ENCODE peak calls at places on chromosomes 5 and 9, in four cellular contexts. U is effector memory CD4-positive, alpha-beta T cell; P is mammary epithelial cell; D is pancreas. Z is an unnamed sample. For H3K9me3 and H3K36me3, the result is how much of the 10 kb centered on the place peaks cover.

GRCh38 chr5:107425541-107426031 is 245.2 kb downstream of the EFNA5 start:
- DNase-seq in P (peak), U (no peak), D (no peak), Z (no peak)

GRCh38 chr5:39757121-39757520 is 332.3 kb upstream of the DAB2 start:
- DNase-seq in U (no peak), P (no peak), D (no peak), Z (no peak)

GRCh38 chr5:41527201-41527779 is 16.9 kb upstream of the PLCXD3 start:
- DNase-seq in P (peak), D (peak), U (no peak), Z (no peak)

GRCh38 chr5:139752506-139753350 is 42.9 kb upstream of the PSD2 start:
- DNase-seq in P (no peak), U (no peak), D (no peak), Z (no peak)

GRCh38 chr9:70535546-70536323 is 121.3 kb upstream of the KLF9 start:
- DNase-seq in D (no peak), P (peak), U (no peak), Z (no peak)

GRCh38 chr5:124790895-124791732 is 44.7 kb upstream of the ZNF608 start:
- DNase-seq in P (peak), U (no peak), D (no peak), Z (peak)

GRCh38 chr5:31194892-31195291 is 1.4 kb downstream of the CDH6 start:
- DNase-seq in D (no peak), P (peak), U (no peak), Z (no peak)

GRCh38 chr9:89179920-89180667 is 1.5 kb upstream of the SHC3 start:
- DNase-seq in P (peak), D (peak), U (no peak), Z (peak)

GRCh38 chr5:18119156-18119785 is 485.0 kb downstream of the TAF11L14 start:
- DNase-seq in P (no peak), U (no peak), D (no peak), Z (no peak)

GRCh38 chr5:77211013-77211690 is 672 bp downstream of the PDE8B start:
- DNase-seq in P (no peak), D (no peak), U (no peak), Z (no peak)

GRCh38 chr5:5326126-5326758 is 96.2 kb upstream of the ICE1 start:
- DNase-seq in D (no peak), U (no peak), P (no peak), Z (no peak)

GRCh38 chr5:140049205-140049604 is 6.1 kb upstream of the NRG2 start:
- DNase-seq in D (no peak), U (no peak), P (no peak), Z (no peak)

GRCh38 chr5:61280766-61281427 is 51.2 kb upstream of the ZSWIM6 start:
- DNase-seq in D (peak), U (no peak), P (peak), Z (peak)

GRCh38 chr5:10854526-10855277 is 93.7 kb upstream of the DAP start:
- DNase-seq in U (no peak), D (no peak), P (peak), Z (peak)

GRCh38 chr9:6941527-6941926 is 183.8 kb downstream of the KDM4C start:
- DNase-seq in P (no peak), U (no peak), D (no peak), Z (no peak)

DNA sequence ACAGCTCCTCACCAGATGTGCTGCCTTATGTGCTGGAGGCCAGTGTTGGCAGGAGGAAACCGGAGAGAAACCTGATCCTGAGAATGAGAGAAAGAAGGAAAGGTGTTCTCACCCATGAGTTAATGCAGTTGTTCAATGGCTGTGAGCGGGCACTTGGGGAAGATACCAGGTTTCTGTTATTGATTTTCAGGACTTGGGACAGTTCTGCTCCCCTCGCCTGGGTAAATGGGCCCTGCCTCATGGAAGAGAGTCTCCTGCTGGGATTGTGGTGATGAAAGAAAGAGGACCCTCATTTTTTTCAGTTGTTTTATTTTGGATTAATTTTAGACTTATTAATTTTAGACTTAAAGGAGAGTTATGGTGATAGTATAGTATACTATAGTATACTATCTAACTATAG is 59.5 kb downstream of the EGFLAM start:
- DNase-seq in U (no peak), P (no peak), D (no peak), Z (no peak)
- H3K9me3 ChIP-seq in U (under half), P (under half), D (under half), Z (under half)

GRCh38 chr5:151125421-151125820 is 32.2 kb downstream of the ANXA6 start:
- DNase-seq in D (no peak), U (no peak), P (no peak), Z (no peak)
- H3K27ac ChIP-seq in D (no peak), U (peak), P (no peak), Z (peak)

GRCh38 chr5:34818717-34819116 is 20.2 kb upstream of the TTC23L start:
- DNase-seq in U (no peak), D (no peak), P (no peak), Z (no peak)

GRCh38 chr5:34827594-34828506 is 11.1 kb upstream of the TTC23L start:
- DNase-seq in D (no peak), U (no peak), P (no peak), Z (no peak)

GRCh38 chr5:34820593-34820992 is 18.4 kb upstream of the TTC23L start:
- DNase-seq in D (no peak), P (no peak), U (no peak), Z (no peak)

GRCh38 chr5:34826347-34826746 is 12.6 kb upstream of the TTC23L start:
- DNase-seq in P (no peak), D (no peak), U (no peak), Z (no peak)

GRCh38 chr5:34822921-34823715 is 15.8 kb upstream of the TTC23L start:
- DNase-seq in P (no peak), U (no peak), D (no peak), Z (no peak)
- H3K36me3 ChIP-seq in P (under half), U (under half), D (under half), Z (under half)

DNA sequence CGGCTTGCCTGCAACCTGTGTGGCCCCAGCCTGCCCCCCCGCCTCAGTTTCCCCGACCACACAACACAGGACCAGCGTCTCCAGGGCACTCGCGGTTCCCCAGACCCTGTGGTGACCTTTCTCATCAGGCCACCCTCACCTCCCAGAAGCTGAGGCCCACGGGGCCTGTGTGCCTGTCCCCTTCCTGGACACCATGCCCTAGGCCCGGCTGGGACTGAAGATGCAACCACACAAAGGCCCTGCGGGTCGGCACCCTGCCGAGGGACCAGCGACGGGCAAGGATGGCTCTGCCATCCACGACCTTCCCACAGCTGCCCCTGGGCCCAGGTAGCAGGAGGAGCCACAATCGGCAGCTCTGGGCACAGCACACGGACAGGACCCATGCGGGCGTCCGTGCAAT is 34.8 kb downstream of the SLC12A7 start:
- DNase-seq in U (no peak), D (no peak), P (no peak), Z (no peak)
- H3K9me3 ChIP-seq in U (under half), D (under half), P (under half), Z (under half)

DNA sequence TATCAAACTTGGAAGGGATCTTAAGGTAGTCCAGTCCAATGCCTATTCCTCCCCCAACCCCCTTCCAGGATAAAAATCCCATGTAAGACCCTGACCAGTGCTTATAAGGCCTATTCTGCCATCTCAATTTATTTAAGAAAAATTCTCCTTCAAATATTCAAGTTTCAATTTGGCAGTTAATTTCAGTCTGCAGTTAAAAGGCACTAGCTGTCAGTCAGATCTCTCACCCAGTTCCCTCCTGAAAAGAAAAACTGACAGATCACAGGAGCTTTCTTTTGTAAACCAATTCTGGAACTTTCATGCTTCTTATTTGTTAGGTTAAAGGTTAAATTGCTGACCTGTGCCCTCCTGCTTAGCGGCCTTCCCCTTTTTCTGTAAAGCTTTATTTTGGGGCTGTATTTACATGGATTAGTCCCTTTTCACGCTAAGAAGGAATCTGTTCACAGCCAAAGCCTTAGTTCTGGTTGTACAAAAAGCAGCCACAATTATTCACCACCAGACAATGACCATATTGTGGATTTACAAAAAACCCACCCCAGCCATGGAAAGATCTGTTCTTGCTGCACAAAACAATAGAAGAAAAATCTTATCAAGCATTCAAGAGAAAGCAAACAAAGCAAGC is 68.7 kb downstream of the DENND1A start:
- DNase-seq in P (no peak), D (no peak), U (no peak), Z (no peak)
- H3K27ac ChIP-seq in P (no peak), D (no peak), U (no peak), Z (no peak)

DNA sequence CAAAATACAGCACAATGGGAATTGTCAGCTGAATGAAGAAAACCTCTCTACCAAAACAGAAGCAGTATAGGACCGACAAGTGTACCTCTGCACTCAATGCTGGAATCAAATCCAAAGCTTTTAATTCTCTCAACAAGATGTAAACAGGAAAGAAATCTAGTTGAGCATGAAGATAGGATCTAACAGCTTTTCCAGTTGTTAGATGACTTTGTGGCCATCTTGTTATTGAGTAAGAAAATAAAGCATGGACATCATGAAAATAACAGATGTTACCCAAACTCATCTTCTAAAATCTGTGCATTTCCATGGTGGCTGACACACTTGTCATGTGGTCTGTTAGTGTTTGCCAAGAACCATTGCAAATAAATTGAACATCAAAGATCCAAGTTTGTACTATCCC is 34.7 kb downstream of the SREK1 start:
- DNase-seq in P (no peak), U (no peak), D (no peak), Z (no peak)
- H3K36me3 ChIP-seq in P (under half), U (half or more), D (under half), Z (half or more)

GRCh38 chr5:110225949-110226348 is 500.5 kb downstream of the TMEM232 start:
- DNase-seq in P (no peak), D (no peak), U (no peak), Z (no peak)
- H3K9me3 ChIP-seq in P (under half), D (under half), U (under half), Z (under half)

GRCh38 chr9:97598461-97599288 is 34.5 kb downstream of the TSTD2 start:
- DNase-seq in U (peak), D (peak), P (peak), Z (peak)
- H3K27ac ChIP-seq in U (no peak), D (no peak), P (no peak), Z (no peak)

GRCh38 chr9:100324594-100325200 is 28.0 kb downstream of the TEX10 start:
- DNase-seq in P (no peak), U (no peak), D (no peak), Z (no peak)
- H3K36me3 ChIP-seq in P (under half), U (under half), D (under half), Z (under half)